ENCODE peak calls at places on chromosomes 4 and X, in five cellular contexts. One of them, this sample, is unnamed.
A peak's percentile ranks its signal among the peaks of the same experiment; 100 is the strongest.

GRCh38 chr4:34412233-34412632 is 1832.1 kb downstream of the ARAP2 start:
- DNase-seq in fibroblast of pulmonary artery: no peak
- DNase-seq in H9: no peak
- DNase-seq in progenitor cell of endocrine pancreas: no peak
- DNase-seq in GM10248: no peak
- DNase-seq in this sample: no peak

GRCh38 chrX:15245896-15246295 is 24.0 kb downstream of the ASB9 start:
- DNase-seq in fibroblast of pulmonary artery: peak; percentile 27
- DNase-seq in H9: no peak
- DNase-seq in progenitor cell of endocrine pancreas: no peak
- DNase-seq in GM10248: no peak
- DNase-seq in this sample: no peak

GRCh38 chr4:5051692-5052423 is 578 bp downstream of the STK32B start:
- DNase-seq in fibroblast of pulmonary artery: no peak
- DNase-seq in H9: peak; percentile 56
- DNase-seq in progenitor cell of endocrine pancreas: no peak
- DNase-seq in GM10248: no peak
- DNase-seq in this sample: no peak

GRCh38 chrX:17621566-17622270 is 115.6 kb upstream of the SCML1 start:
- DNase-seq in fibroblast of pulmonary artery: no peak
- DNase-seq in H9: no peak
- DNase-seq in progenitor cell of endocrine pancreas: no peak
- DNase-seq in GM10248: no peak
- DNase-seq in this sample: no peak

GRCh38 chrX:19121898-19122640 is at the start of gene ADGRG2:
- DNase-seq in fibroblast of pulmonary artery: peak; percentile 5
- DNase-seq in H9: peak; percentile 37
- DNase-seq in progenitor cell of endocrine pancreas: peak; percentile 16
- DNase-seq in GM10248: no peak
- DNase-seq in this sample: no peak

GRCh38 chr4:81355136-81355535 is 116.6 kb downstream of the RASGEF1B start:
- DNase-seq in fibroblast of pulmonary artery: no peak
- DNase-seq in H9: no peak
- DNase-seq in progenitor cell of endocrine pancreas: no peak
- DNase-seq in GM10248: no peak
- DNase-seq in this sample: no peak

GRCh38 chrX:118761950-118762725 is 34.7 kb downstream of the IL13RA1 start:
- DNase-seq in fibroblast of pulmonary artery: peak; percentile 23
- DNase-seq in H9: no peak
- DNase-seq in progenitor cell of endocrine pancreas: no peak
- DNase-seq in GM10248: no peak
- DNase-seq in this sample: no peak

GRCh38 chr4:143085644-143086043 is 99.1 kb upstream of the USP38 start:
- DNase-seq in fibroblast of pulmonary artery: no peak
- DNase-seq in H9: no peak
- DNase-seq in progenitor cell of endocrine pancreas: no peak
- DNase-seq in GM10248: no peak
- DNase-seq in this sample: no peak

GRCh38 chr4:149371021-149371420 is 444.6 kb downstream of the IQCM start:
- DNase-seq in fibroblast of pulmonary artery: peak; percentile 83
- DNase-seq in H9: peak; percentile 42
- DNase-seq in progenitor cell of endocrine pancreas: no peak
- DNase-seq in GM10248: peak; percentile 16
- DNase-seq in this sample: peak; percentile 11

GRCh38 chr4:174681723-174682300 is 147.2 kb downstream of the GLRA3 start:
- DNase-seq in fibroblast of pulmonary artery: peak; percentile 65
- DNase-seq in H9: no peak
- DNase-seq in progenitor cell of endocrine pancreas: no peak
- DNase-seq in GM10248: no peak
- DNase-seq in this sample: no peak

GRCh38 chrX:110803506-110803905 is 7.9 kb upstream of the CHRDL1 start:
- DNase-seq in fibroblast of pulmonary artery: no peak
- DNase-seq in H9: no peak
- DNase-seq in progenitor cell of endocrine pancreas: no peak
- DNase-seq in GM10248: no peak
- DNase-seq in this sample: no peak

GRCh38 chrX:123169247-123169901 is 14.7 kb upstream of the GRIA3 start:
- DNase-seq in fibroblast of pulmonary artery: no peak
- DNase-seq in H9: no peak
- DNase-seq in progenitor cell of endocrine pancreas: no peak
- DNase-seq in GM10248: no peak
- DNase-seq in this sample: no peak

GRCh38 chrX:38999967-39000745 is 198.9 kb downstream of the MID1IP1 start:
- DNase-seq in fibroblast of pulmonary artery: no peak
- DNase-seq in H9: no peak
- DNase-seq in progenitor cell of endocrine pancreas: no peak
- DNase-seq in GM10248: no peak
- DNase-seq in this sample: peak; percentile 59

DNA sequence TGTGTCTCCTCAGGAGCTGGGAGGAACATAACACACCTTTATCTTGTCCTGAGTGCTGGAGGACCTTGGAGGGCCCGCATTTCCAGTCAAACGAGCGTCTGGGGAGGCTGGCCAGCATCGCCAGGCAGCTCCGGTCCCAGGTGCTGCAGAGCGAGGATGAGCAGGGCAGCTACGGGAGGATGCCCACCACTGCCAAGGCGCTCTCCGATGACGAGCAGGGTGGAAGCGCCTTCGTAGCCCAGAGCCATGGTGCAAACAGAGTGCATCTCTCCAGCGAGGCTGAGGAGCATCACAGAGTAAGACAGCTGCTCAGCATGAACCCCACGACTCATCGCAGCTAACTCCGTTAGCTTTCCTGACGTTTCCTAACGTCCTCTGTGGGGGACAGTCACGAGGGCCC is 430 bp downstream of the TRIML1 start:
- DNase-seq in fibroblast of pulmonary artery: no peak
- DNase-seq in H9: no peak
- DNase-seq in progenitor cell of endocrine pancreas: no peak
- DNase-seq in GM10248: no peak
- DNase-seq in this sample: no peak
- TF ChIP-seq CTCF in fibroblast of pulmonary artery: no peak
- TF ChIP-seq CTCF in H9: no peak
- TF ChIP-seq CTCF in progenitor cell of endocrine pancreas: no peak
- TF ChIP-seq CTCF in GM10248: no peak
- TF ChIP-seq CTCF in this sample: no peak

GRCh38 chr4:2008921-2009650 is at the start of gene NELFA:
- DNase-seq in fibroblast of pulmonary artery: peak; percentile 95
- DNase-seq in H9: peak; percentile 96
- DNase-seq in progenitor cell of endocrine pancreas: peak; percentile 90
- DNase-seq in GM10248: peak; percentile 95
- DNase-seq in this sample: peak; percentile 28
- TF ChIP-seq CTCF in fibroblast of pulmonary artery: peak; percentile 43
- TF ChIP-seq CTCF in H9: no peak
- TF ChIP-seq CTCF in progenitor cell of endocrine pancreas: peak; percentile 73
- TF ChIP-seq CTCF in GM10248: no peak
- TF ChIP-seq CTCF in this sample: peak; percentile 61

GRCh38 chrX:135572436-135572835 is 52.0 kb downstream of the INTS6L start:
- DNase-seq in fibroblast of pulmonary artery: peak; percentile 5
- DNase-seq in H9: no peak
- DNase-seq in progenitor cell of endocrine pancreas: no peak
- DNase-seq in GM10248: no peak
- DNase-seq in this sample: no peak
- TF ChIP-seq CTCF in fibroblast of pulmonary artery: peak; percentile 48
- TF ChIP-seq CTCF in H9: peak; percentile 55
- TF ChIP-seq CTCF in progenitor cell of endocrine pancreas: peak; percentile 32
- TF ChIP-seq CTCF in GM10248: peak; percentile 15
- TF ChIP-seq CTCF in this sample: peak; percentile 36

GRCh38 chr4:8610858-8611610 is 18.5 kb downstream of the CPZ start:
- DNase-seq in fibroblast of pulmonary artery: no peak
- DNase-seq in H9: no peak
- DNase-seq in progenitor cell of endocrine pancreas: no peak
- DNase-seq in GM10248: no peak
- DNase-seq in this sample: no peak
- TF ChIP-seq CTCF in fibroblast of pulmonary artery: no peak
- TF ChIP-seq CTCF in H9: no peak
- TF ChIP-seq CTCF in progenitor cell of endocrine pancreas: no peak
- TF ChIP-seq CTCF in GM10248: no peak
- TF ChIP-seq CTCF in this sample: no peak

GRCh38 chrX:125998432-125998831 is 167.7 kb downstream of the DCAF12L2 start:
- DNase-seq in fibroblast of pulmonary artery: no peak
- DNase-seq in H9: no peak
- DNase-seq in progenitor cell of endocrine pancreas: no peak
- DNase-seq in GM10248: no peak
- DNase-seq in this sample: no peak
- TF ChIP-seq CTCF in fibroblast of pulmonary artery: no peak
- TF ChIP-seq CTCF in H9: peak; percentile 81
- TF ChIP-seq CTCF in progenitor cell of endocrine pancreas: peak; percentile 77
- TF ChIP-seq CTCF in GM10248: peak; percentile 26
- TF ChIP-seq CTCF in this sample: no peak

This sample was measured in BJ.